ENCODE peak calls at places on chromosome 19, in ten cellular contexts. Z is uterus, Q is pancreas, R is adrenal gland, I is neural progenitor cell, W is stomach, K is lung, O is heart left ventricle, D is lower lobe of right lung, L is cardiac muscle cell. V is an unnamed sample. For H3K4me1, the result is how much of the 10 kb centered on the place peaks cover.

GRCh38 chr19:1068111-1069001 is 1.4 kb downstream of the ARHGAP45 start:
- DNase-seq in R (peak), O (peak), Q (no peak), K (no peak), L (no peak), D (peak), Z (no peak), I (no peak), W (no peak), V (peak)

GRCh38 chr19:58511353-58512208 is at the start of gene SLC27A5:
- DNase-seq in L (no peak), R (no peak), D (no peak), O (no peak), K (no peak), Q (no peak), Z (no peak), I (no peak), W (no peak), V (peak)

GRCh38 chr19:16263115-16263839 is 61.3 kb upstream of the KLF2 start:
- DNase-seq in I (no peak), W (no peak), R (no peak), O (no peak), K (no peak), Q (no peak), Z (no peak), D (no peak), L (no peak), V (no peak)

GRCh38 chr19:7705387-7706187 is 3.7 kb upstream of the FCER2 start:
- DNase-seq in Z (no peak), L (no peak), O (peak), K (peak), I (no peak), Q (no peak), R (peak), D (peak), W (peak), V (peak)

GRCh38 chr19:49017041-49017665 is at the start of gene LHB:
- DNase-seq in I (no peak), O (no peak), D (no peak), Z (no peak), R (no peak), W (no peak), K (no peak), L (no peak), Q (no peak), V (no peak)

GRCh38 chr19:18470153-18470552 is 32.2 kb upstream of the ISYNA1 start:
- DNase-seq in R (no peak), W (no peak), D (no peak), Q (peak), K (no peak), O (no peak), Z (no peak), I (peak), L (no peak), V (no peak)

GRCh38 chr19:17794731-17795494 is at the start of gene B3GNT3:
- DNase-seq in L (peak), I (peak), K (peak), O (no peak), Q (peak), Z (no peak), R (no peak), W (peak), D (peak), V (peak)

GRCh38 chr19:33778089-33778791 is 18.4 kb upstream of the KCTD15 start:
- DNase-seq in R (peak), L (peak), O (peak), Z (peak), D (peak), W (peak), K (peak), I (peak), Q (peak), V (peak)

GRCh38 chr19:49415810-49416200 is 7.4 kb downstream of the PTH2 start:
- DNase-seq in R (no peak), W (no peak), I (no peak), Z (no peak), D (no peak), K (no peak), L (no peak), O (no peak), Q (no peak), V (no peak)

DNA sequence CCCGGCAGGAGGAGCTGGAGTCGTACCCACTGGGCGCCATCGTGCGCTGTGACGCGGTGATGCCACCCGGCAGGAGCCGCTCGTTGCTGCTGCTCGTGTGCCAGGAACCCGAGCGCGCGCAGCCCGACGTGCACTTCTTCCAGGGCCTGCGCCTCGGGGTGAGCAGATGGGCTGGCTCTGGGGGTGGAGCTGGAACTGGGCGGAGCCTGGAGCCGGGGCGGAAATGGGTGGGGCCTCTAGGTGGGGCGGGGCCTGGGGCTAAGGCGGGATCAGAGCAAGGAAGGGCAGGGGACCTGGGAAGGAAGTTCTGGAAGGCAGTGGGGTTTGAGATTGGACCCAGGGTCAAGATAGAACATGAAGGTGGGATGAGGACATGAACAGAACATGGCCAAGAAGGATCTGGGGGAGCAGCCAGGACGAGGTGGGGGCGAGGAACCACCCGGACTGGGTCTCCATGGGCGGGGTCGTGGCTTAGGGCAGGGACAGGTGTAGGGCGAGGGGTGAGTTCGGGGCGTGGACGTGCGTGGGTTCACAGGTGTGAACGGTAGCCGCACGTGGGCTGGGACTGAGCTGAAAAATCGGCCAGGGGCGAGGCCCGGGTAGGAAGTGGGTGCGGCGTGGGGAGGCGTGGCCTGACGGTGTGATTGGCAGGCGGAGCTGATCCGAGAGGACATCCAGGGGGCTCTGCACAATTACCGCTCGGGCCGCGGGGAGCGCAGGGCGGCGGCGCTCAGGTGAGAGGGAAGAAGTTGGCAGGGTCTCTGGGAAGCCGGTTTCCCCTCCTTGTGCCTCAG is 4.6 kb downstream of the EPS8L1 start:
- DNase-seq in I (peak), R (peak), Z (no peak), Q (peak), L (peak), D (peak), K (peak), O (peak), W (peak), V (peak)
- TF ChIP-seq CTCF in I (no peak), R (no peak), Z (no peak), Q (no peak), L (no peak), D (no peak), K (no peak), O (no peak), W (no peak), V (no peak)

DNA sequence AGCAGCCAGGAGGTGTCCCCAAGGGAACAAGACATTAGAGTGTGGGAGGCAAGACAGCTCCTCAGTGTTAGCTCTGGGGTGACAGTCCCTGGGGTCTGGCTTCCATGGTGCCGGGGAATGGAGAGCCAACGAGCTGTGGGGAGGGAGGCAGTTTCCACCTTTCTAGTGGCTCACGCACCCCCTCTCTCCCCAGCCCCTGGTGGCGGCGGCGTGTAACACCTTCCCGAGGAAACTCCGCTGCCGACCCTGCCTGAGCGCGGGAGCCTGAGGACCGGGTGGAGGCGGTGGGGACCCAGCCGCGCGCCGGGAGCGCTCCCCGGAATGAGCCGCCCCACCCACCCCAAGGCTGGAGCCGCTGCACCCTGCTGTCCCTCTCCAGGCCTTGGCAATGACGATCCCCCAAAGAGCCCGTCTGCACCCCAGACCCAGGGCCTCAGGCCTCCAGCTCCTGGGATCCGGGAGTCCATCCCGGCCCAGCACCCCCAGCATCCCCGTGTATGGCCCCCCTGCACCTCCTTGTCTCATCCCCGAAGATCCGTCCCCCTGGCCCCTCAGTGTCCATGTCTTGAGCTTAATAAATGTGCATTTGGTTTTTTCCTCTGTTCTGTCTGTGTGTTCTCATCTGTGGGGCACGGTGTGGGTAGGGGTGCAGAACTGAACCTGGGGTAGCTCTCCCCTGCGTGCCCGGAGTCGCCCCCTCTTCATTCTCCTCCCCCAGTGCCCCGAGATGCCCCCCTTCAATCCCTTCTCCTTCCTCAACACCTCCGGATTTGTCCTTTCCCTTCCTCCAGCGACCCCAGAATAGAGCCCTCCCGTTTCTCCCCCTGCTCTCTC is 617 bp upstream of the FXYD5 start:
- DNase-seq in K (no peak), D (peak), Q (no peak), Z (no peak), I (peak), W (peak), O (peak), R (no peak), L (peak), V (peak)
- H3K4me3 ChIP-seq in K (peak), D (peak), Q (peak), Z (peak), I (peak), W (peak), O (peak), R (peak), L (peak), V (no peak)

DNA sequence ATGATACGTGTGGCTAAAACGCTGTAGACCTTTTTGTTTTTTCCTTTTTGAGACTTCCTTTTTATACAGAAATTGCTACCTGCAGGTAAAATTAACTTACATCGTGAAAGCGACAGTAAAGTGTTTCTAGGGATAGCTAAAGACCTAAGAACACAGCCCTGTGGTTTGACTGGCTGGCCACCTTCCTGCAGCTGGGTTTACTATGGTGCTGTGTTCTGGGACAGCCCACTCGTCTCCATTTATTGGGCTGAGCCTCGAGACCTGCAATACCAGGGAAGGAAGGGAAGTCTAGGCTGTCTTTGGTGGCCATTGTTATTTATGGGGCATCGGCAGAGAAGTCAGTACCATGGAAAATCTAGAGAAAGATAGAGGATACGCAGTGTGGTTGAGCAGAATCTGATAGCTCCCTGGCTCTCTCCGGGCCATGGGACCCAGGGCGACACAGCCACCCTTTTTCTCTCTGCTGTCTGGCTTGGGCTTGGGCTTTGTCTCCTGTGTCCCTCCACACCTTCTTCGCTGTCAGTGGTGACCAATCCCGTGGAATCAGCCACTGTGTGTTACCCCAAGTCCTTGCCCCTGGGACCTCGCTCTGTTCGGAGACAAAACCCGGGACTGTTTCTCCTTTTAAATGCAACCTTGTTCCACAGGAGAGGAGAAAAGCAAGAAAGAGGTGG is 30.9 kb downstream of the ACTN4 start:
- DNase-seq in L (no peak), Z (no peak), D (no peak), I (no peak), W (no peak), R (no peak), K (no peak), Q (peak), O (no peak), V (no peak)
- H3K4me1 ChIP-seq in L (under half), Z (under half), D (half or more), I (under half), W (half or more), R (half or more), K (half or more), Q (half or more), O (half or more), V (half or more)

GRCh38 chr19:34838248-34838647 is 65.2 kb upstream of the ZNF599 start:
- DNase-seq in L (peak), O (no peak), I (peak), Z (no peak), Q (no peak), W (peak), R (no peak), D (no peak), K (no peak), V (no peak)
- TF ChIP-seq CTCF in L (no peak), O (no peak), I (no peak), Z (no peak), Q (no peak), W (no peak), R (no peak), D (no peak), K (no peak), V (no peak)

DNA sequence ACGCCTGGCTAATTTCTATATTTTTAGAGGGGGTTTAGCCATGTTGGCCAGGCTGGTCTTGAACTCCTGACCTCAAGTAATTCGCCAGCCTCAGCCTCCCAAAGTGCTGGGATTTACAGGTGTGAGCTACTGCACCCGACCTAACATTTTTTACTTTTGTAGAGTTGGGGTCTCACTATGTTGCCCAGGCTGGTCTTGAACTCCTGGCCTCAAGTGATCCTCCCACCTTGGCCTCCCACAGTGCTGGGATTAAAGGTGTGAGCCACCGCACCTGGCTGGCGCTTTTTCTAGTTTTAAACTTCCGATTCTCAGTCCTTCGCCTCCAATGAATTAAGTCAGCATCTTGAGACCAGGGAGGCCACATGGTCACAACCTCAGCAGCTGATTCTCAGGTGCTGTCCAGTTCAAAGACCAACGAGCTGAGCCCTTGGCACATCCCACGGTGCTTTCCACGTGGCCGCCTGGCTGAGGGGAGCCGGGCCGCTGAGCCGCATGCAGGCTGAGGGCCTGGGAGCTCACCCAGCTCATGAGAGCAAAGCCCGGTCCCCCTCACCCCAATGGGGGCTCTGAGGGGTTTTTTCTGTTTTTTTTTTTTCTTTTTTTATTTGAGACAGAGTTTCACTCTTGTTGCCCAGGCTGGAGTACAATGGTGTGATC is 9.1 kb downstream of the AP3D1 start:
- DNase-seq in K (no peak), W (no peak), L (no peak), D (no peak), Z (no peak), I (no peak), Q (no peak), R (no peak), O (no peak), V (no peak)
- H3K4me3 ChIP-seq in K (no peak), W (no peak), L (no peak), D (no peak), Z (no peak), I (no peak), Q (no peak), R (no peak), O (no peak), V (no peak)

GRCh38 chr19:12953456-12954149 is 3.4 kb downstream of the GADD45GIP1 start:
- DNase-seq in Q (no peak), D (no peak), K (no peak), L (no peak), Z (no peak), R (peak), W (no peak), O (no peak), I (no peak), V (no peak)

GRCh38 chr19:12955996-12956395 is 1.0 kb downstream of the GADD45GIP1 start:
- DNase-seq in Q (no peak), L (no peak), W (no peak), I (no peak), D (no peak), K (no peak), Z (no peak), R (no peak), O (no peak), V (no peak)

GRCh38 chr19:12954150-12954962 is 2.7 kb downstream of the GADD45GIP1 start:
- DNase-seq in I (no peak), W (no peak), L (no peak), Q (no peak), K (no peak), O (no peak), R (no peak), Z (no peak), D (no peak), V (no peak)

GRCh38 chr19:12949363-12950284 is 4.0 kb downstream of the RAD23A start:
- DNase-seq in D (no peak), I (no peak), W (no peak), Z (no peak), O (no peak), R (no peak), L (no peak), Q (no peak), K (no peak), V (no peak)

DNA sequence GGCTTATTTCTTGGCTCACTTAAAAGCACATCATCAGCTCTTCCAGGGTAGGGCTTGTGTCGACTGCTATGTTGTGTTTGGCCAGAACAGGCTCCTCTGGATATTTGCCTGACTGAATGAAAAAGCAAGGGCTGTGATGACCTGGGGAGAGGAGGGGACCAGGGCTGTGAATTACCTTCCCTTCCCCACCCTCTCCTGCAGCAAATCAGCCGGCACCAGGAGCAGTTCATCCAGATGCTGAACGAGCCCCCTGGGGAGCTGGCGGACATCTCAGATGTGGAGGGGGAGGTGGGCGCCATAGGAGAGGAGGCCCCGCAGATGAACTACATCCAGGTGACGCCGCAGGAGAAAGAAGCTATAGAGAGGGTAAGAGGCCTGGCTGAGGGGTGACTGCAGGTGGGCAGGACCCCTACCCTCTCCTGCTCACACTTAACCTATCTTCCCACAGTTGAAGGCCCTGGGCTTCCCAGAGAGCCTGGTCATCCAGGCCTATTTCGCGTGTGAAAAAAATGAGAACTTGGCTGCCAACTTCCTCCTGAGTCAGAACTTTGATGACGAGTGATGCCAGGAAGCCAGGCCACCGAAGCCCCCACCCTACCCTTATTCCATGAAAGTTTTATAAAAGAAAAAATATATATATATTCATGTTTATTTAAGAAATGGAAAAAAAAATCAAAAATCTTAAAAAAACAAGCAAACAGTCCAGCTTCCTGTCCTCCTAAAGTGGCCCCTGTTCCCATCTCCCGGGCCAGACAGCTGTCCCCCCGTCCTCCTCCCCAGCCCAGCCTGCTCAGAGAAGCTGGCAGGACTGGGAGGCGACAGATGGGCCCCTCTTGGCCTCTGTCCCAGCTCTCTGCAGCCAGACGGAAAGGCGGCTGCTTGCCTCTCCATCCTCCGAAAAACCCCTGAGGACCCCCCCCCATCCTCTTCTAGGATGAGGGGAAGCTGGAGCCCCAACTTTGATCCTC is 4.3 kb downstream of the GADD45GIP1 start:
- DNase-seq in O (peak), K (no peak), L (peak), Q (no peak), D (no peak), Z (no peak), W (no peak), I (no peak), R (peak), V (no peak)
- H3K4me1 ChIP-seq in O (half or more), K (under half), L (under half), Q (under half), D (under half), Z (under half), W (half or more), I (under half), R (under half), V (under half)

V was measured in mucosa of descending colon.